ENCODE peak calls at places on chromosome 22, in seven cellular contexts. One of them, this sample, is unnamed.

GRCh38 chr22:43126506-43127165 is 16.1 kb downstream of the BIK start:
- DNase-seq in Peyer's patch: peak
- DNase-seq in caudate nucleus: no peak
- DNase-seq in brain microvascular endothelial cell: peak
- DNase-seq in pancreas: no peak
- DNase-seq in substantia nigra: no peak
- DNase-seq in iPS DF 6.9: no peak
- DNase-seq in this sample: peak

GRCh38 chr22:42978453-42979103 is 36.4 kb downstream of the PACSIN2 start:
- DNase-seq in pancreas: no peak
- DNase-seq in substantia nigra: no peak
- DNase-seq in iPS DF 6.9: no peak
- DNase-seq in caudate nucleus: no peak
- DNase-seq in brain microvascular endothelial cell: no peak
- DNase-seq in Peyer's patch: no peak
- DNase-seq in this sample: no peak

GRCh38 chr22:44486538-44486937 is 11.5 kb downstream of the RTL6 start:
- DNase-seq in Peyer's patch: no peak
- DNase-seq in caudate nucleus: no peak
- DNase-seq in brain microvascular endothelial cell: peak
- DNase-seq in substantia nigra: no peak
- DNase-seq in pancreas: no peak
- DNase-seq in iPS DF 6.9: no peak
- DNase-seq in this sample: no peak

GRCh38 chr22:43996170-43996980 is 27.7 kb upstream of the PARVB start:
- DNase-seq in substantia nigra: peak
- DNase-seq in pancreas: no peak
- DNase-seq in caudate nucleus: no peak
- DNase-seq in Peyer's patch: peak
- DNase-seq in brain microvascular endothelial cell: no peak
- DNase-seq in iPS DF 6.9: no peak
- DNase-seq in this sample: peak

GRCh38 chr22:31342389-31343125 is 3.6 kb downstream of the PATZ1 start:
- DNase-seq in Peyer's patch: no peak
- DNase-seq in iPS DF 6.9: no peak
- DNase-seq in caudate nucleus: no peak
- DNase-seq in substantia nigra: no peak
- DNase-seq in brain microvascular endothelial cell: no peak
- DNase-seq in pancreas: no peak
- DNase-seq in this sample: no peak

GRCh38 chr22:19806213-19807160 is 45.9 kb downstream of the TBX1 start:
- DNase-seq in iPS DF 6.9: no peak
- DNase-seq in pancreas: no peak
- DNase-seq in caudate nucleus: no peak
- DNase-seq in substantia nigra: no peak
- DNase-seq in Peyer's patch: peak
- DNase-seq in brain microvascular endothelial cell: no peak
- DNase-seq in this sample: peak

GRCh38 chr22:20579273-20580120 is 72.1 kb downstream of the MED15 start:
- DNase-seq in Peyer's patch: no peak
- DNase-seq in pancreas: no peak
- DNase-seq in substantia nigra: no peak
- DNase-seq in iPS DF 6.9: no peak
- DNase-seq in brain microvascular endothelial cell: no peak
- DNase-seq in caudate nucleus: no peak
- DNase-seq in this sample: no peak

GRCh38 chr22:42863349-42863911 is 6.4 kb upstream of the ARFGAP3 start:
- DNase-seq in Peyer's patch: no peak
- DNase-seq in iPS DF 6.9: no peak
- DNase-seq in pancreas: no peak
- DNase-seq in substantia nigra: no peak
- DNase-seq in brain microvascular endothelial cell: peak
- DNase-seq in caudate nucleus: no peak
- DNase-seq in this sample: no peak

GRCh38 chr22:32341122-32341740 is 16.4 kb upstream of the RFPL3 start:
- DNase-seq in Peyer's patch: no peak
- DNase-seq in substantia nigra: no peak
- DNase-seq in iPS DF 6.9: no peak
- DNase-seq in pancreas: no peak
- DNase-seq in brain microvascular endothelial cell: no peak
- DNase-seq in caudate nucleus: no peak
- DNase-seq in this sample: no peak

GRCh38 chr22:44330727-44331660 is 18.2 kb upstream of the SHISAL1 start:
- DNase-seq in substantia nigra: no peak
- DNase-seq in brain microvascular endothelial cell: no peak
- DNase-seq in iPS DF 6.9: no peak
- DNase-seq in pancreas: no peak
- DNase-seq in caudate nucleus: no peak
- DNase-seq in Peyer's patch: no peak
- DNase-seq in this sample: no peak

GRCh38 chr22:19713650-19714319 is 518 bp upstream of the SEPTIN5 start:
- DNase-seq in iPS DF 6.9: no peak
- DNase-seq in brain microvascular endothelial cell: no peak
- DNase-seq in Peyer's patch: no peak
- DNase-seq in pancreas: peak
- DNase-seq in substantia nigra: no peak
- DNase-seq in caudate nucleus: no peak
- DNase-seq in this sample: no peak

GRCh38 chr22:20495861-20496681 is 476 bp upstream of the KLHL22 start:
- DNase-seq in brain microvascular endothelial cell: peak
- DNase-seq in iPS DF 6.9: peak
- DNase-seq in caudate nucleus: peak
- DNase-seq in Peyer's patch: peak
- DNase-seq in substantia nigra: peak
- DNase-seq in pancreas: peak
- DNase-seq in this sample: peak

GRCh38 chr22:41367680-41368542 is 13.8 kb upstream of the TEF start:
- DNase-seq in brain microvascular endothelial cell: no peak
- DNase-seq in pancreas: peak
- DNase-seq in substantia nigra: peak
- DNase-seq in iPS DF 6.9: no peak
- DNase-seq in caudate nucleus: peak
- DNase-seq in Peyer's patch: no peak
- DNase-seq in this sample: peak

GRCh38 chr22:49880281-49880680 is 26.6 kb downstream of the ZBED4 start:
- DNase-seq in caudate nucleus: no peak
- DNase-seq in iPS DF 6.9: no peak
- DNase-seq in brain microvascular endothelial cell: no peak
- DNase-seq in pancreas: no peak
- DNase-seq in substantia nigra: no peak
- DNase-seq in Peyer's patch: no peak
- DNase-seq in this sample: peak

GRCh38 chr22:44642096-44642644 is 59.8 kb upstream of the PRR5 start:
- DNase-seq in substantia nigra: no peak
- DNase-seq in caudate nucleus: no peak
- DNase-seq in pancreas: no peak
- DNase-seq in iPS DF 6.9: no peak
- DNase-seq in Peyer's patch: no peak
- DNase-seq in brain microvascular endothelial cell: no peak
- DNase-seq in this sample: no peak

GRCh38 chr22:31627223-31627731 is 34.7 kb downstream of the PISD start:
- DNase-seq in substantia nigra: no peak
- DNase-seq in caudate nucleus: no peak
- DNase-seq in pancreas: no peak
- DNase-seq in brain microvascular endothelial cell: no peak
- DNase-seq in iPS DF 6.9: no peak
- DNase-seq in Peyer's patch: peak
- DNase-seq in this sample: no peak

GRCh38 chr22:33909906-33910305 is 10.4 kb downstream of the LARGE1 start:
- DNase-seq in caudate nucleus: no peak
- DNase-seq in pancreas: no peak
- DNase-seq in Peyer's patch: no peak
- DNase-seq in substantia nigra: no peak
- DNase-seq in brain microvascular endothelial cell: no peak
- DNase-seq in iPS DF 6.9: no peak
- DNase-seq in this sample: no peak

GRCh38 chr22:44495629-44496028 is 2.4 kb downstream of the RTL6 start:
- DNase-seq in substantia nigra: no peak
- DNase-seq in brain microvascular endothelial cell: no peak
- DNase-seq in iPS DF 6.9: no peak
- DNase-seq in Peyer's patch: no peak
- DNase-seq in caudate nucleus: no peak
- DNase-seq in pancreas: no peak
- DNase-seq in this sample: no peak

GRCh38 chr22:49204599-49205214 is 623.0 kb downstream of the BRD1 start:
- DNase-seq in Peyer's patch: no peak
- DNase-seq in substantia nigra: no peak
- DNase-seq in iPS DF 6.9: no peak
- DNase-seq in caudate nucleus: no peak
- DNase-seq in pancreas: no peak
- DNase-seq in brain microvascular endothelial cell: no peak
- DNase-seq in this sample: no peak

GRCh38 chr22:44242946-44243724 is 62.4 kb downstream of the PARVG start:
- DNase-seq in iPS DF 6.9: no peak
- DNase-seq in substantia nigra: no peak
- DNase-seq in caudate nucleus: no peak
- DNase-seq in pancreas: no peak
- DNase-seq in Peyer's patch: no peak
- DNase-seq in brain microvascular endothelial cell: no peak
- DNase-seq in this sample: no peak

GRCh38 chr22:23837496-23837859 is 1.3 kb downstream of the DERL3 start:
- DNase-seq in caudate nucleus: no peak
- DNase-seq in Peyer's patch: no peak
- DNase-seq in pancreas: no peak
- DNase-seq in brain microvascular endothelial cell: no peak
- DNase-seq in iPS DF 6.9: no peak
- DNase-seq in substantia nigra: no peak
- DNase-seq in this sample: no peak

GRCh38 chr22:23836281-23836680 is 2.5 kb downstream of the DERL3 start:
- DNase-seq in brain microvascular endothelial cell: no peak
- DNase-seq in caudate nucleus: no peak
- DNase-seq in pancreas: no peak
- DNase-seq in substantia nigra: no peak
- DNase-seq in Peyer's patch: peak
- DNase-seq in iPS DF 6.9: no peak
- DNase-seq in this sample: no peak

GRCh38 chr22:23837911-23838685 is 708 bp downstream of the DERL3 start:
- DNase-seq in pancreas: no peak
- DNase-seq in brain microvascular endothelial cell: no peak
- DNase-seq in Peyer's patch: peak
- DNase-seq in caudate nucleus: no peak
- DNase-seq in iPS DF 6.9: no peak
- DNase-seq in substantia nigra: no peak
- DNase-seq in this sample: no peak

GRCh38 chr22:23835773-23836144 is 3.0 kb downstream of the DERL3 start:
- DNase-seq in substantia nigra: no peak
- DNase-seq in iPS DF 6.9: no peak
- DNase-seq in pancreas: no peak
- DNase-seq in caudate nucleus: no peak
- DNase-seq in Peyer's patch: peak
- DNase-seq in brain microvascular endothelial cell: no peak
- DNase-seq in this sample: no peak

GRCh38 chr22:23836692-23837495 is 1.9 kb downstream of the DERL3 start:
- DNase-seq in substantia nigra: no peak
- DNase-seq in pancreas: no peak
- DNase-seq in caudate nucleus: no peak
- DNase-seq in brain microvascular endothelial cell: no peak
- DNase-seq in Peyer's patch: no peak
- DNase-seq in iPS DF 6.9: no peak
- DNase-seq in this sample: no peak
- H3K27ac ChIP-seq in substantia nigra: no peak
- H3K27ac ChIP-seq in pancreas: no peak
- H3K27ac ChIP-seq in caudate nucleus: no peak
- H3K27ac ChIP-seq in brain microvascular endothelial cell: no peak
- H3K27ac ChIP-seq in Peyer's patch: peak
- H3K27ac ChIP-seq in iPS DF 6.9: no peak
- H3K27ac ChIP-seq in this sample: peak

GRCh38 chr22:21652547-21653545 is 10.7 kb downstream of the SDF2L1 start:
- DNase-seq in substantia nigra: no peak
- DNase-seq in iPS DF 6.9: no peak
- DNase-seq in pancreas: no peak
- DNase-seq in Peyer's patch: no peak
- DNase-seq in brain microvascular endothelial cell: no peak
- DNase-seq in caudate nucleus: no peak
- DNase-seq in this sample: no peak

GRCh38 chr22:21650823-21651520 is 8.9 kb downstream of the SDF2L1 start:
- DNase-seq in Peyer's patch: no peak
- DNase-seq in iPS DF 6.9: no peak
- DNase-seq in substantia nigra: no peak
- DNase-seq in pancreas: no peak
- DNase-seq in brain microvascular endothelial cell: no peak
- DNase-seq in caudate nucleus: no peak
- DNase-seq in this sample: no peak

GRCh38 chr22:21652010-21652546 is 10.0 kb downstream of the SDF2L1 start:
- DNase-seq in iPS DF 6.9: no peak
- DNase-seq in brain microvascular endothelial cell: peak
- DNase-seq in substantia nigra: peak
- DNase-seq in Peyer's patch: peak
- DNase-seq in pancreas: peak
- DNase-seq in caudate nucleus: peak
- DNase-seq in this sample: peak

GRCh38 chr22:21650280-21650679 is 8.2 kb downstream of the SDF2L1 start:
- DNase-seq in iPS DF 6.9: no peak
- DNase-seq in pancreas: no peak
- DNase-seq in brain microvascular endothelial cell: no peak
- DNase-seq in caudate nucleus: no peak
- DNase-seq in Peyer's patch: no peak
- DNase-seq in substantia nigra: no peak
- DNase-seq in this sample: no peak

GRCh38 chr22:21651521-21652009 is 9.5 kb downstream of the SDF2L1 start:
- DNase-seq in Peyer's patch: no peak
- DNase-seq in brain microvascular endothelial cell: no peak
- DNase-seq in caudate nucleus: no peak
- DNase-seq in pancreas: no peak
- DNase-seq in substantia nigra: no peak
- DNase-seq in iPS DF 6.9: no peak
- DNase-seq in this sample: no peak
- H3K27ac ChIP-seq in Peyer's patch: peak
- H3K27ac ChIP-seq in brain microvascular endothelial cell: peak
- H3K27ac ChIP-seq in caudate nucleus: no peak
- H3K27ac ChIP-seq in pancreas: no peak
- H3K27ac ChIP-seq in substantia nigra: no peak
- H3K27ac ChIP-seq in iPS DF 6.9: no peak
- H3K27ac ChIP-seq in this sample: no peak

GRCh38 chr22:36395061-36395849 is 7.5 kb upstream of the MYH9 start:
- DNase-seq in substantia nigra: no peak
- DNase-seq in brain microvascular endothelial cell: no peak
- DNase-seq in pancreas: no peak
- DNase-seq in Peyer's patch: no peak
- DNase-seq in iPS DF 6.9: no peak
- DNase-seq in caudate nucleus: no peak
- DNase-seq in this sample: peak
- H3K27ac ChIP-seq in substantia nigra: no peak
- H3K27ac ChIP-seq in brain microvascular endothelial cell: peak
- H3K27ac ChIP-seq in pancreas: no peak
- H3K27ac ChIP-seq in Peyer's patch: no peak
- H3K27ac ChIP-seq in iPS DF 6.9: no peak
- H3K27ac ChIP-seq in caudate nucleus: no peak
- H3K27ac ChIP-seq in this sample: peak

GRCh38 chr22:39985383-39986045 is 9.2 kb upstream of the FAM83F start:
- DNase-seq in pancreas: no peak
- DNase-seq in substantia nigra: no peak
- DNase-seq in iPS DF 6.9: no peak
- DNase-seq in brain microvascular endothelial cell: no peak
- DNase-seq in Peyer's patch: no peak
- DNase-seq in caudate nucleus: peak
- DNase-seq in this sample: peak
- H3K27ac ChIP-seq in pancreas: no peak
- H3K27ac ChIP-seq in substantia nigra: no peak
- H3K27ac ChIP-seq in iPS DF 6.9: no peak
- H3K27ac ChIP-seq in brain microvascular endothelial cell: no peak
- H3K27ac ChIP-seq in Peyer's patch: no peak
- H3K27ac ChIP-seq in caudate nucleus: peak
- H3K27ac ChIP-seq in this sample: no peak

GRCh38 chr22:27892064-27892463 is 27.0 kb downstream of the PITPNB start:
- DNase-seq in caudate nucleus: no peak
- DNase-seq in Peyer's patch: no peak
- DNase-seq in iPS DF 6.9: no peak
- DNase-seq in substantia nigra: no peak
- DNase-seq in pancreas: no peak
- DNase-seq in brain microvascular endothelial cell: no peak
- DNase-seq in this sample: no peak
- H3K27ac ChIP-seq in caudate nucleus: no peak
- H3K27ac ChIP-seq in Peyer's patch: no peak
- H3K27ac ChIP-seq in iPS DF 6.9: no peak
- H3K27ac ChIP-seq in substantia nigra: no peak
- H3K27ac ChIP-seq in pancreas: no peak
- H3K27ac ChIP-seq in brain microvascular endothelial cell: no peak
- H3K27ac ChIP-seq in this sample: no peak